ENCODE peak calls at places on chromosome 11, in eight cellular contexts. One of them, this sample, is unnamed.

GRCh38 chr11:33735426-33736147 is 636 bp downstream of the CD59 start:
- DNase-seq in suprapubic skin: peak
- DNase-seq in adrenal gland: peak
- DNase-seq in HCT116: no peak
- DNase-seq in lower leg skin: peak
- DNase-seq in tibial nerve: peak
- DNase-seq in IMR-90: no peak
- DNase-seq in thyroid gland: peak
- DNase-seq in this sample: no peak

GRCh38 chr11:932435-932834 is 6.8 kb downstream of the AP2A2 start:
- DNase-seq in IMR-90: no peak
- DNase-seq in thyroid gland: no peak
- DNase-seq in lower leg skin: no peak
- DNase-seq in suprapubic skin: no peak
- DNase-seq in HCT116: no peak
- DNase-seq in tibial nerve: no peak
- DNase-seq in adrenal gland: peak
- DNase-seq in this sample: no peak

GRCh38 chr11:45617886-45618601 is 47.4 kb downstream of the CHST1 start:
- DNase-seq in suprapubic skin: no peak
- DNase-seq in tibial nerve: no peak
- DNase-seq in IMR-90: no peak
- DNase-seq in thyroid gland: no peak
- DNase-seq in lower leg skin: no peak
- DNase-seq in HCT116: no peak
- DNase-seq in adrenal gland: no peak
- DNase-seq in this sample: no peak

GRCh38 chr11:58927393-58928081 is 11.8 kb upstream of the GLYATL1 start:
- DNase-seq in tibial nerve: no peak
- DNase-seq in HCT116: no peak
- DNase-seq in suprapubic skin: no peak
- DNase-seq in IMR-90: peak
- DNase-seq in adrenal gland: no peak
- DNase-seq in thyroid gland: peak
- DNase-seq in lower leg skin: no peak
- DNase-seq in this sample: no peak

GRCh38 chr11:15764948-15765347 is 591.4 kb downstream of the SOX6 start:
- DNase-seq in thyroid gland: peak
- DNase-seq in lower leg skin: no peak
- DNase-seq in IMR-90: no peak
- DNase-seq in tibial nerve: no peak
- DNase-seq in HCT116: no peak
- DNase-seq in adrenal gland: no peak
- DNase-seq in suprapubic skin: no peak
- DNase-seq in this sample: no peak

GRCh38 chr11:75233688-75234295 is 6.8 kb upstream of the TPBGL start:
- DNase-seq in HCT116: no peak
- DNase-seq in thyroid gland: peak
- DNase-seq in IMR-90: peak
- DNase-seq in adrenal gland: peak
- DNase-seq in tibial nerve: peak
- DNase-seq in suprapubic skin: peak
- DNase-seq in lower leg skin: peak
- DNase-seq in this sample: peak

GRCh38 chr11:61172353-61172752 is 11.1 kb upstream of the VPS37C start:
- DNase-seq in thyroid gland: no peak
- DNase-seq in suprapubic skin: no peak
- DNase-seq in adrenal gland: no peak
- DNase-seq in tibial nerve: no peak
- DNase-seq in IMR-90: no peak
- DNase-seq in HCT116: no peak
- DNase-seq in lower leg skin: peak
- DNase-seq in this sample: no peak

GRCh38 chr11:34149786-34150185 is 44.4 kb downstream of the NAT10 start:
- DNase-seq in IMR-90: no peak
- DNase-seq in lower leg skin: no peak
- DNase-seq in suprapubic skin: no peak
- DNase-seq in HCT116: no peak
- DNase-seq in adrenal gland: no peak
- DNase-seq in tibial nerve: no peak
- DNase-seq in thyroid gland: no peak
- DNase-seq in this sample: peak

GRCh38 chr11:2730323-2731284 is 30.8 kb upstream of the KCNQ1OT1 start:
- DNase-seq in tibial nerve: no peak
- DNase-seq in adrenal gland: no peak
- DNase-seq in suprapubic skin: no peak
- DNase-seq in HCT116: no peak
- DNase-seq in IMR-90: no peak
- DNase-seq in thyroid gland: no peak
- DNase-seq in lower leg skin: no peak
- DNase-seq in this sample: no peak
- TF ChIP-seq POLR2A in tibial nerve: no peak
- TF ChIP-seq POLR2A in adrenal gland: no peak
- TF ChIP-seq POLR2A in suprapubic skin: no peak
- TF ChIP-seq POLR2A in HCT116: no peak
- TF ChIP-seq POLR2A in IMR-90: no peak
- TF ChIP-seq POLR2A in thyroid gland: no peak
- TF ChIP-seq POLR2A in lower leg skin: no peak
- TF ChIP-seq POLR2A in this sample: no peak

GRCh38 chr11:69667619-69668604 is 7.2 kb downstream of the LTO1 start:
- DNase-seq in HCT116: no peak
- DNase-seq in suprapubic skin: peak
- DNase-seq in lower leg skin: peak
- DNase-seq in thyroid gland: no peak
- DNase-seq in tibial nerve: no peak
- DNase-seq in IMR-90: no peak
- DNase-seq in adrenal gland: peak
- DNase-seq in this sample: no peak
- TF ChIP-seq POLR2A in HCT116: no peak
- TF ChIP-seq POLR2A in suprapubic skin: no peak
- TF ChIP-seq POLR2A in lower leg skin: no peak
- TF ChIP-seq POLR2A in thyroid gland: no peak
- TF ChIP-seq POLR2A in tibial nerve: no peak
- TF ChIP-seq POLR2A in IMR-90: no peak
- TF ChIP-seq POLR2A in adrenal gland: peak
- TF ChIP-seq POLR2A in this sample: no peak

DNA sequence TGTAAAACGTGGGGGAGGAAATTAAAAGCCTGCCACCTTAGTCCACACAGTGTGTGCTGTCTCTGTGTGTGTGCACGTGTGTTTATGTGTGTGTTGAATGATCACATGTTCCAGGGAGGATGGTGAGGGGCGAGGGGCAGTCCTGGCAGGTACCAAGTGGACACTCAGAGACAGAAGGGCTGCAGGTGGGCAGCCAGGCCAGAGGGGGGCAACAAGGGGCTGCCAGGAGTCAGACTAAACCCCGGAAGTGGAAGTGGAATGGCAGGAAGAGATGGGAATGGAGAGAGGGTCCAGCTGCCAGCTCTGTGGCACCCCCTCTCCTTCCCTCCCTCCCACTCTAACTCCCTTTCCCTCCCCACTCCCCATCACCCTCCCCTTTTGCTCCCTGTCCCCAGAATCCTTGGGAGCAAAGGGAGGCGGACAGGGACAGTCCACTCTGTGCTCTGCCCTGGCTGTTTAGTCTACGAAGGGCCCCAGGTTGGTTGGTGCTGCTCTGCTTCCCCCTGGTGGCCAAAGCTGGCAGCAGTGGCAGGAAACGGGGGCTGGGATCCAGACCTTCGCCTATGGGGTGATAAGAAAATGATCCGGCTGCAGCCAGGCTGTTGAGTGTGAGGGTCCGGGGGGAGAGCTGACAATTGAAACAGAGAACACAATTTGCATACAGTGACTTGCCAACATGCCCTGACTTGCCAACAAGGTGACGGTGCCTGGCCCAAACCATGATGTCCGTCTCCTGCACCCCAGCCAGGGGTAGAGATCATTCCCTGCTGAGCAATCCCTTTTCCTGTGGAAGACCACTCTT is 24.4 kb downstream of the P2RY2 start:
- DNase-seq in lower leg skin: peak
- DNase-seq in tibial nerve: peak
- DNase-seq in IMR-90: peak
- DNase-seq in adrenal gland: peak
- DNase-seq in HCT116: peak
- DNase-seq in suprapubic skin: no peak
- DNase-seq in thyroid gland: peak
- DNase-seq in this sample: peak
- TF ChIP-seq POLR2A in lower leg skin: no peak
- TF ChIP-seq POLR2A in tibial nerve: no peak
- TF ChIP-seq POLR2A in IMR-90: peak
- TF ChIP-seq POLR2A in adrenal gland: no peak
- TF ChIP-seq POLR2A in HCT116: no peak
- TF ChIP-seq POLR2A in suprapubic skin: no peak
- TF ChIP-seq POLR2A in thyroid gland: no peak
- TF ChIP-seq POLR2A in this sample: peak

DNA sequence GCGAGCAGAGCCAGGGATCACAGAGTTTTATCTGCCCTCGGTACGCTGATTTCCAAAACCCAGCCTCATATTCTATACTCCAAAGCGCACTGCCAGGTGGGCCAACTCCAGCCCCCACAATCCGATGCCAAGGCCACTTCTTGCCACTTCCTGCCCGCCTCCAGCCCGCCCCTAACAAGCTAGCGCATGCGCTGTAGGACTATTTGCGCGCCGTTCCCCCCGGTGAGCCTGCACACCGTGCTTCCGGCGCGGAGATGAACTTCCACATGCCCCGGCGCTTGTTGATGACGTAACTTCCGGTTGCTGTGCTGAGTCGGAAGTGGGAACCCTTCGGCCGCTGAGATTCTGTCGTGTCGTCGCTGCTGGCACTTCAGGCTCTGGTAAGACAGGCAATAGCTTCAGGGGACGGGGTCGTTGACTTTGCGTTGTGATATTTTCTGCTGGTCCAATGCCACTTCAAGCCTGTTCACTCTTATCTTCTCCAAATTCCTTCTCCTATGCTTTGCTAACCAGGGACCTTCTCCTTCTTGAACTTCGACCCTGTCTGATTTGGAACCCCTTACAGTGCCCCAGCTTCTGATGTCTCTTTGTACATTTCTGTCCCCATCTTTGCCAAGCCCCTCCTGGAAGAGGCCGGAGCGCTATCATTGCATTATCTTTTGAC is at the start of gene UBE4A:
- DNase-seq in thyroid gland: peak
- DNase-seq in IMR-90: peak
- DNase-seq in HCT116: peak
- DNase-seq in lower leg skin: peak
- DNase-seq in adrenal gland: peak
- DNase-seq in suprapubic skin: peak
- DNase-seq in tibial nerve: peak
- DNase-seq in this sample: peak
- TF ChIP-seq POLR2A in thyroid gland: peak
- TF ChIP-seq POLR2A in IMR-90: peak
- TF ChIP-seq POLR2A in HCT116: peak
- TF ChIP-seq POLR2A in lower leg skin: peak
- TF ChIP-seq POLR2A in adrenal gland: peak
- TF ChIP-seq POLR2A in suprapubic skin: no peak
- TF ChIP-seq POLR2A in tibial nerve: peak
- TF ChIP-seq POLR2A in this sample: peak

GRCh38 chr11:117984471-117984870 is 1.7 kb upstream of the IL10RA start:
- DNase-seq in tibial nerve: no peak
- DNase-seq in HCT116: no peak
- DNase-seq in IMR-90: no peak
- DNase-seq in thyroid gland: no peak
- DNase-seq in lower leg skin: peak
- DNase-seq in adrenal gland: no peak
- DNase-seq in suprapubic skin: no peak
- DNase-seq in this sample: no peak

GRCh38 chr11:117986981-117987495 is 844 bp downstream of the IL10RA start:
- DNase-seq in suprapubic skin: no peak
- DNase-seq in adrenal gland: peak
- DNase-seq in IMR-90: no peak
- DNase-seq in tibial nerve: no peak
- DNase-seq in HCT116: no peak
- DNase-seq in thyroid gland: no peak
- DNase-seq in lower leg skin: no peak
- DNase-seq in this sample: no peak

GRCh38 chr11:117989351-117990102 is 3.3 kb downstream of the IL10RA start:
- DNase-seq in lower leg skin: no peak
- DNase-seq in HCT116: no peak
- DNase-seq in thyroid gland: no peak
- DNase-seq in IMR-90: no peak
- DNase-seq in tibial nerve: peak
- DNase-seq in suprapubic skin: no peak
- DNase-seq in adrenal gland: peak
- DNase-seq in this sample: no peak

GRCh38 chr11:117983163-117983475 is 3.1 kb upstream of the IL10RA start:
- DNase-seq in thyroid gland: no peak
- DNase-seq in HCT116: no peak
- DNase-seq in suprapubic skin: peak
- DNase-seq in lower leg skin: peak
- DNase-seq in IMR-90: no peak
- DNase-seq in adrenal gland: no peak
- DNase-seq in tibial nerve: no peak
- DNase-seq in this sample: no peak

GRCh38 chr11:117985953-117986887 is at the start of gene IL10RA:
- DNase-seq in tibial nerve: peak
- DNase-seq in HCT116: peak
- DNase-seq in IMR-90: peak
- DNase-seq in adrenal gland: peak
- DNase-seq in thyroid gland: peak
- DNase-seq in lower leg skin: peak
- DNase-seq in suprapubic skin: no peak
- DNase-seq in this sample: no peak
- TF ChIP-seq POLR2A in tibial nerve: peak
- TF ChIP-seq POLR2A in HCT116: no peak
- TF ChIP-seq POLR2A in IMR-90: no peak
- TF ChIP-seq POLR2A in adrenal gland: peak
- TF ChIP-seq POLR2A in thyroid gland: peak
- TF ChIP-seq POLR2A in lower leg skin: peak
- TF ChIP-seq POLR2A in suprapubic skin: peak
- TF ChIP-seq POLR2A in this sample: no peak

GRCh38 chr11:72722050-72722748 is 30.0 kb downstream of the ARAP1 start:
- DNase-seq in tibial nerve: peak
- DNase-seq in adrenal gland: peak
- DNase-seq in IMR-90: peak
- DNase-seq in HCT116: peak
- DNase-seq in lower leg skin: peak
- DNase-seq in thyroid gland: peak
- DNase-seq in suprapubic skin: peak
- DNase-seq in this sample: peak
- TF ChIP-seq POLR2A in tibial nerve: peak
- TF ChIP-seq POLR2A in adrenal gland: peak
- TF ChIP-seq POLR2A in IMR-90: peak
- TF ChIP-seq POLR2A in HCT116: peak
- TF ChIP-seq POLR2A in lower leg skin: no peak
- TF ChIP-seq POLR2A in thyroid gland: peak
- TF ChIP-seq POLR2A in suprapubic skin: no peak
- TF ChIP-seq POLR2A in this sample: peak